ENCODE peak calls at places on chromosomes 2 and 18, in seven cellular contexts. E, Z, L, R, W, O and Q are unnamed samples.

GRCh38 chr2:160270571-160271113 is 70.6 kb upstream of the ITGB6 start:
- DNase-seq in E (peak; percentile 60), Z (no peak), L (no peak), R (no peak), W (no peak), O (no peak), Q (no peak)

GRCh38 chr2:166494140-166494544 is at the start of gene SCN7A:
- DNase-seq in E (peak; percentile 93), Z (no peak), L (no peak), R (peak; percentile 87), W (peak; percentile 10), O (peak; percentile 23), Q (no peak)

GRCh38 chr2:17166506-17166905 is 351.7 kb downstream of the RAD51AP2 start:
- DNase-seq in E (no peak), Z (no peak), L (peak; percentile 23), R (no peak), W (no peak), O (no peak), Q (no peak)

GRCh38 chr2:86049529-86049928 is 56.2 kb downstream of the POLR1A start:
- DNase-seq in E (no peak), Z (no peak), L (no peak), R (no peak), W (no peak), O (no peak), Q (no peak)

GRCh38 chr2:127034056-127034455 is 72.9 kb downstream of the BIN1 start:
- DNase-seq in E (no peak), Z (no peak), L (no peak), R (no peak), W (no peak), O (no peak), Q (no peak)

GRCh38 chr18:67599277-67599676 is 82.8 kb upstream of the DSEL start:
- DNase-seq in E (no peak), Z (no peak), L (no peak), R (no peak), W (no peak), O (no peak), Q (no peak)

GRCh38 chr2:135819211-135819610 is 17.8 kb downstream of the LCT start:
- DNase-seq in E (no peak), Z (no peak), L (peak; percentile 14), R (no peak), W (no peak), O (peak; percentile 53), Q (no peak)

GRCh38 chr2:240852671-240853314 is 15.8 kb upstream of the AGXT start:
- DNase-seq in E (peak; percentile 31), Z (no peak), L (no peak), R (no peak), W (no peak), O (no peak), Q (no peak)

GRCh38 chr18:31612124-31612523 is 20.4 kb downstream of the TTR start:
- DNase-seq in E (no peak), Z (no peak), L (no peak), R (no peak), W (no peak), O (no peak), Q (no peak)

GRCh38 chr2:15082105-15083058 is 449.9 kb downstream of the LRATD1 start:
- DNase-seq in E (no peak), Z (no peak), L (no peak), R (no peak), W (no peak), O (no peak), Q (no peak)

GRCh38 chr2:11008773-11009172 is 97.0 kb downstream of the KCNF1 start:
- DNase-seq in E (no peak), Z (no peak), L (no peak), R (no peak), W (no peak), O (no peak), Q (no peak)

GRCh38 chr2:3159801-3160545 is 217.6 kb downstream of the EIPR1 start:
- DNase-seq in E (peak; percentile 32), Z (no peak), L (no peak), R (no peak), W (no peak), O (no peak), Q (no peak)